ENCODE peak calls at places on chromosomes 13 and 19, in six cellular contexts. Z is K562, N is A549, E is H1, K is HepG2, G is GM12878. H is an unnamed sample.

GRCh38 chr19:56759531-56759930 is 81.0 kb downstream of the PEG3 start:
- DNase-seq in Z (no peak), N (no peak), E (no peak), K (no peak), G (no peak), H (no peak)

GRCh38 chr19:41416194-41416674 is 10.9 kb downstream of the B3GNT8 start:
- DNase-seq in Z (no peak), N (no peak), E (no peak), K (no peak), G (no peak), H (no peak)

GRCh38 chr19:49391581-49392399 is 3.7 kb downstream of the KASH5 start:
- DNase-seq in Z (peak), N (peak), E (peak), K (peak), G (peak), H (peak)

GRCh38 chr13:21730186-21730880 is 59.5 kb downstream of the FGF9 start:
- DNase-seq in Z (no peak), N (no peak), E (no peak), K (no peak), G (no peak), H (no peak)

GRCh38 chr19:18715416-18715815 is 31.9 kb downstream of the CRTC1 start:
- DNase-seq in Z (no peak), N (no peak), E (no peak), K (no peak), G (no peak), H (no peak)

GRCh38 chr19:6056801-6057650 is 53.3 kb downstream of the RFX2 start:
- DNase-seq in Z (no peak), N (peak), E (no peak), K (peak), G (no peak), H (no peak)

GRCh38 chr19:13085673-13086072 is 17.0 kb downstream of the LYL1 start:
- DNase-seq in Z (no peak), N (no peak), E (no peak), K (no peak), G (no peak), H (no peak)

GRCh38 chr19:38617764-38618589 is at the start of gene MAP4K1:
- DNase-seq in Z (no peak), N (no peak), E (no peak), K (no peak), G (peak), H (no peak)

GRCh38 chr19:53365899-53366493 is 491 bp downstream of the ZNF525 start:
- DNase-seq in Z (no peak), N (no peak), E (no peak), K (peak), G (no peak), H (peak)

GRCh38 chr13:35349673-35350278 is 126.7 kb downstream of the MAB21L1 start:
- DNase-seq in Z (no peak), N (peak), E (no peak), K (peak), G (peak), H (no peak)

GRCh38 chr13:40187324-40187795 is 479.1 kb downstream of the FOXO1 start:
- DNase-seq in Z (no peak), N (no peak), E (no peak), K (no peak), G (no peak), H (no peak)

GRCh38 chr19:55619264-55619663 is 5.1 kb downstream of the ZNF784 start:
- DNase-seq in Z (no peak), N (no peak), E (no peak), K (no peak), G (no peak), H (no peak)

GRCh38 chr13:53174550-53174949 is 145.9 kb downstream of the OLFM4 start:
- DNase-seq in Z (no peak), N (no peak), E (no peak), K (no peak), G (no peak), H (no peak)

GRCh38 chr13:91745962-91746361 is 347.5 kb downstream of the GPC5 start:
- DNase-seq in Z (no peak), N (no peak), E (no peak), K (no peak), G (no peak), H (no peak)

GRCh38 chr13:82713681-82714405 is 1168.4 kb downstream of the SLITRK1 start:
- DNase-seq in Z (no peak), N (no peak), E (no peak), K (no peak), G (no peak), H (no peak)

GRCh38 chr19:56110515-56111448 is 10.3 kb downstream of the ZNF787 start:
- DNase-seq in Z (no peak), N (no peak), E (no peak), K (peak), G (no peak), H (peak)

GRCh38 chr19:34135401-34135800 is 36.9 kb upstream of the LSM14A start:
- DNase-seq in Z (no peak), N (no peak), E (no peak), K (no peak), G (no peak), H (no peak)

GRCh38 chr13:95323930-95324662 is 22.8 kb upstream of the ABCC4 start:
- DNase-seq in Z (no peak), N (no peak), E (no peak), K (no peak), G (no peak), H (peak)

GRCh38 chr13:27379694-27380596 is 44.5 kb upstream of the GTF3A start:
- DNase-seq in Z (peak), N (peak), E (peak), K (peak), G (no peak), H (peak)

GRCh38 chr13:71659427-71659826 is 207.6 kb downstream of the DACH1 start:
- DNase-seq in Z (no peak), N (no peak), E (no peak), K (no peak), G (no peak), H (no peak)

GRCh38 chr19:39498262-39499081 is at the start of gene DLL3:
- DNase-seq in Z (peak), N (no peak), E (no peak), K (no peak), G (no peak), H (peak)

GRCh38 chr13:93080587-93080986 is 146.0 kb upstream of the GPC6 start:
- DNase-seq in Z (no peak), N (no peak), E (no peak), K (no peak), G (no peak), H (no peak)

GRCh38 chr13:54989418-54989817 is 1960.8 kb downstream of the OLFM4 start:
- DNase-seq in Z (no peak), N (no peak), E (no peak), K (no peak), G (no peak), H (no peak)

GRCh38 chr19:55642153-55643002 is 1.1 kb upstream of the ZNF581 start:
- DNase-seq in Z (peak), N (no peak), E (no peak), K (no peak), G (no peak), H (peak)

GRCh38 chr13:105196052-105196451 is 1339.4 kb downstream of the EFNB2 start:
- DNase-seq in Z (no peak), N (peak), E (no peak), K (no peak), G (no peak), H (no peak)

GRCh38 chr19:40542197-40542859 is 34.3 kb upstream of the SHKBP1 start:
- DNase-seq in Z (no peak), N (no peak), E (no peak), K (no peak), G (no peak), H (peak)

GRCh38 chr13:99821741-99822140 is 149.8 kb downstream of the ZIC5 start:
- DNase-seq in Z (no peak), N (no peak), E (no peak), K (no peak), G (no peak), H (no peak)

GRCh38 chr19:54481326-54481930 is 8.3 kb upstream of the CDC42EP5 start:
- DNase-seq in Z (peak), N (peak), E (no peak), K (peak), G (no peak), H (peak)

GRCh38 chr19:49678970-49679831 is 2.1 kb downstream of the PRMT1 start:
- DNase-seq in Z (no peak), N (no peak), E (no peak), K (no peak), G (no peak), H (no peak)

GRCh38 chr13:42893346-42893745 is 98.7 kb downstream of the EPSTI1 start:
- DNase-seq in Z (no peak), N (no peak), E (no peak), K (no peak), G (no peak), H (no peak)

GRCh38 chr13:33213024-33213795 is 72.3 kb downstream of the STARD13 start:
- DNase-seq in Z (no peak), N (no peak), E (no peak), K (peak), G (no peak), H (no peak)
- TF ChIP-seq CHD2 in Z (no peak), N (no peak), E (no peak), K (no peak), G (no peak), H (no peak)

GRCh38 chr19:4871711-4872110 is 4.2 kb upstream of the PLIN3 start:
- DNase-seq in Z (no peak), N (no peak), E (no peak), K (no peak), G (no peak), H (no peak)
- TF ChIP-seq CHD2 in Z (no peak), N (no peak), E (no peak), K (no peak), G (no peak), H (no peak)

GRCh38 chr13:109941951-109942350 is 155.6 kb upstream of the IRS2 start:
- DNase-seq in Z (no peak), N (no peak), E (no peak), K (no peak), G (no peak), H (no peak)
- TF ChIP-seq CHD2 in Z (no peak), N (no peak), E (no peak), K (no peak), G (no peak), H (no peak)

DNA sequence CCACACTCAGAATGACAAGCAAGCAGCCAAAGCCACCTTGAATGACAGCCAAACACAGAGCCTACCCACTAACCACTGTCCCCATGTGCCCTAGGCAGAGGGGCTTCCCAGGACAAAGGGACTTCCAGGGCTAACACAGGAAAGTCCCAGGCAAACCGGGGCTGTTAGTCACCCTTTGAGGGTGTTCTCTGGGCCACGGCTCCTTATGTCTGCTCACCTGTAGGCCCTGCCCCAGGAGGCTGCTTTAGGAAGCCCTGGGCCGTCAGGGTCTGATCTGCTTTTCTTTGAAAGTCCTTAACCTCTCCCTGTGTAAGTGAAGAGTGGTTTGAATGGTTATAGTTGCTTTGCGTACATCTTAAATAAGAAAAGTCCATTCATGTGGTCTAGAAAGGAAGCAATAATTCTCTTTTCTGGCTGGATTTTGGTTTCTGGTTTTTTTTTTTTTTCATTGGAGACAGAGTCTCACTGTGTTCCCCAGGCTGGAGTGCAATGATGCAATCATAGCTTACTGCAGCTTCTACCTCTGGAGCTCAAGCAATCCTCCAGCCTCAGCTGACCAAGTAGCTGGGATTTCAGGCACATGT is 161.4 kb downstream of the EFNB2 start:
- DNase-seq in Z (no peak), N (no peak), E (no peak), K (no peak), G (peak), H (no peak)
- TF ChIP-seq CHD2 in Z (no peak), N (no peak), E (no peak), K (no peak), G (peak), H (no peak)

H was measured in SK-N-SH.